ENCODE peak calls at places on chromosome 2, in nine cellular contexts. Z is NCI-H1092 treated with DMSO at 0.1 percent for 48 hours; D is glutamatergic neuron; X is germinal center; H is NCI-H2171 treated with DMSO at 0.1 percent for 48 hours; P is stimulated activated CD8-positive, alpha-beta memory T cell treated with anti-CD3 and anti-CD28 coated beads, Interleukin-7, amount 100 ng/mL, for 4 hours; Y is stimulated activated CD4-positive, alpha-beta T cell treated with anti-CD3 and anti-CD28 coated beads, Interleukin-15, amount 100 ng/mL, for 24 hours; T is GM13976; M is heart left ventricle. K is an unnamed sample.
A peak's percentile ranks its signal among the peaks of the same experiment; 100 is the strongest.

GRCh38 chr2:128644745-128645256 is 326.1 kb upstream of the HS6ST1 start:
- DNase-seq in Z (no peak), D (peak; percentile 9), X (no peak), H (no peak), P (no peak), Y (no peak), T (no peak), M (no peak), K (no peak)

GRCh38 chr2:75606851-75607798 is 39.5 kb upstream of the MRPL19 start:
- DNase-seq in Z (no peak), D (no peak), X (no peak), H (no peak), P (no peak), Y (no peak), T (no peak), M (no peak), K (no peak)

GRCh38 chr2:109623923-109624322 is 9.8 kb downstream of the SOWAHC start:
- DNase-seq in Z (no peak), D (no peak), X (no peak), H (no peak), P (no peak), Y (no peak), T (no peak), M (no peak), K (no peak)

GRCh38 chr2:132936261-132936660 is 266.3 kb upstream of the LYPD1 start:
- DNase-seq in Z (no peak), D (no peak), X (no peak), H (no peak), P (no peak), Y (no peak), T (no peak), M (no peak), K (no peak)

GRCh38 chr2:7094113-7094760 is 177.0 kb downstream of the RNF144A start:
- DNase-seq in Z (no peak), D (no peak), X (no peak), H (no peak), P (no peak), Y (no peak), T (no peak), M (no peak), K (no peak)

GRCh38 chr2:209663149-209663548 is 108.5 kb upstream of the UNC80 start:
- DNase-seq in Z (peak; percentile 29), D (peak; percentile 52), X (no peak), H (peak; percentile 59), P (no peak), Y (no peak), T (no peak), M (no peak), K (no peak)

GRCh38 chr2:241771286-241772062 is 5.1 kb upstream of the GAL3ST2 start:
- DNase-seq in Z (no peak), D (peak; percentile 19), X (no peak), H (no peak), P (no peak), Y (no peak), T (peak; percentile 55), M (no peak), K (peak; percentile 7)

GRCh38 chr2:119810039-119810630 is 50.4 kb downstream of the PTPN4 start:
- DNase-seq in Z (no peak), D (no peak), X (no peak), H (no peak), P (no peak), Y (no peak), T (no peak), M (no peak), K (no peak)

GRCh38 chr2:141529674-141530073 is 601.1 kb downstream of the LRP1B start:
- DNase-seq in Z (no peak), D (no peak), X (no peak), H (peak; percentile 79), P (no peak), Y (no peak), T (no peak), M (no peak), K (no peak)

GRCh38 chr2:88709117-88709739 is 17.8 kb downstream of the RPIA start:
- DNase-seq in Z (no peak), D (no peak), X (no peak), H (no peak), P (no peak), Y (no peak), T (no peak), M (no peak), K (no peak)

GRCh38 chr2:12262681-12263436 is 453.9 kb upstream of the TRIB2 start:
- DNase-seq in Z (peak; percentile 3), D (no peak), X (peak; percentile 33), H (peak; percentile 87), P (no peak), Y (no peak), T (no peak), M (no peak), K (no peak)

GRCh38 chr2:199703199-199703598 is 147.8 kb downstream of the FTCDNL1 start:
- DNase-seq in Z (no peak), D (no peak), X (no peak), H (no peak), P (no peak), Y (no peak), T (no peak), M (no peak), K (no peak)

GRCh38 chr2:61949458-61950107 is 44.1 kb downstream of the COMMD1 start:
- DNase-seq in Z (peak; percentile 1), D (no peak), X (no peak), H (no peak), P (no peak), Y (no peak), T (no peak), M (no peak), K (no peak)

GRCh38 chr2:18339326-18339725 is 221.1 kb downstream of the RDH14 start:
- DNase-seq in Z (no peak), D (no peak), X (no peak), H (no peak), P (no peak), Y (no peak), T (no peak), M (no peak), K (no peak)

GRCh38 chr2:217622205-217622621 is 380.6 kb downstream of the TNS1 start:
- DNase-seq in Z (peak; percentile 54), D (no peak), X (no peak), H (no peak), P (no peak), Y (no peak), T (no peak), M (peak; percentile 62), K (no peak)

K was measured in GM19239.